ENCODE peak calls at places on chromosomes 16 and 17, in nine cellular contexts. W is effector memory CD4-positive, alpha-beta T cell; J is Peyer's patch; I is right atrium auricular region; Y is sigmoid colon; S is hepatocyte; G is upper lobe of right lung; R is aorta; U is transverse colon. Z is an unnamed sample.

GRCh38 chr16:83561876-83562275 is 245.9 kb upstream of the HSBP1 start:
- DNase-seq in W (no peak), J (no peak), I (no peak), Y (no peak), S (peak), G (no peak), R (no peak), U (no peak), Z (no peak)

GRCh38 chr16:404971-405486 is 3.3 kb downstream of the DECR2 start:
- DNase-seq in W (no peak), J (no peak), I (no peak), Y (no peak), S (no peak), G (no peak), R (no peak), U (no peak), Z (no peak)

GRCh38 chr17:75078097-75079022 is 9.4 kb upstream of the SLC16A5 start:
- DNase-seq in W (no peak), J (no peak), I (no peak), Y (no peak), S (peak), G (peak), R (peak), U (peak), Z (no peak)

GRCh38 chr16:88840589-88841215 is 16.0 kb downstream of the GALNS start:
- DNase-seq in W (no peak), J (no peak), I (no peak), Y (no peak), S (no peak), G (no peak), R (no peak), U (no peak), Z (no peak)

GRCh38 chr17:75350706-75351105 is 54.8 kb downstream of the GRB2 start:
- DNase-seq in W (no peak), J (no peak), I (no peak), Y (no peak), S (no peak), G (no peak), R (no peak), U (no peak), Z (no peak)

GRCh38 chr17:43125967-43126910 is 1.1 kb upstream of the BRCA1 start:
- DNase-seq in W (no peak), J (peak), I (no peak), Y (peak), S (no peak), G (no peak), R (peak), U (peak), Z (no peak)

GRCh38 chr16:3149630-3150345 is 15.0 kb downstream of the ZNF213 start:
- DNase-seq in W (no peak), J (peak), I (peak), Y (peak), S (peak), G (peak), R (peak), U (peak), Z (peak)

GRCh38 chr17:36721560-36722120 is 120.3 kb downstream of the MRM1 start:
- DNase-seq in W (no peak), J (no peak), I (no peak), Y (no peak), S (no peak), G (no peak), R (no peak), U (no peak), Z (no peak)

GRCh38 chr17:16473286-16474011 is 18.5 kb downstream of the LRRC75A start:
- DNase-seq in W (no peak), J (no peak), I (no peak), Y (no peak), S (no peak), G (no peak), R (no peak), U (no peak), Z (no peak)

GRCh38 chr16:2487903-2488531 is 13.1 kb downstream of the TBC1D24 start:
- DNase-seq in W (no peak), J (no peak), I (no peak), Y (no peak), S (no peak), G (no peak), R (no peak), U (no peak), Z (no peak)

DNA sequence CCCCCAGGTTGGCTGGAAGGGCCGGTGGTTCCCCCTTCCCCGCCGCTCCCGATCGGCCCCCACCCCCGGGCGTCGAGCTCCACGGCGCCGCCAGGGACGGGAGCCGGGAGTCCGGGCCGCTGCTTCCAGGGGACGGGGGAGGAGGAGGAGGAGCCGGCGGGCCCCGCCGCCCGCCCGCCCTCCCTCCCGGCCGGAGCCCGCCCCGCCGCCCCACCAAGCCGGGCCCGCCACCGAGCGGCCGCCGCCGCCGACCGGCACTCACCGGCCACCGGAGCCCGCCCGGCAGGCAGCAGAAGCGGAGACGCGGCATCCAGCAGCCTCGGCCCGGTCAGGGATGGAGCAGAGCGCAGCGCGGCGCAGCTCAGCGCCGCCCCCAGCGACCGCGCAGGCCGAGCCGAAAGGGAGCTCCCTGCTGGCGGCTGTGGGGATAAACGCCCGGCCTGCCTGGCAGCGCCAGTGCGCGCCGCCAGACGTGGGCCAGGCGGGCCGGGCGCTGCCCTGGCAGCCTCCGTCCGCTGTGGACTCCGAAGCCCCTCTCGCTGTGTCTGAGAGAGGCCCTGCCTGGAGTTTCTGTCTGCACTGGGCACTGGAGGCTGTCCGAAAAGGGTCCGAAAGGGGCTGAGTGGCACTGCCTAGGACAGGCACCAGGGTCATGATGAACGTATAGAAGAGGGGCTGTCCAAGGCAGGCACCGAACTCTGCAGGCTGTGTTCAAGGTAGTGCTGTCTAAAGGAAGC is at the start of gene MYO18A:
- DNase-seq in W (peak), J (peak), I (no peak), Y (peak), S (peak), G (peak), R (peak), U (peak), Z (peak)
- H3K27ac ChIP-seq in W (no peak), J (peak), I (peak), Y (peak), S (peak), G (peak), R (peak), U (peak), Z (peak)

GRCh38 chr17:81889602-81890001 is 1.8 kb downstream of the ALYREF start:
- DNase-seq in W (no peak), J (no peak), I (no peak), Y (no peak), S (peak), G (no peak), R (no peak), U (no peak), Z (no peak)
- H3K27ac ChIP-seq in W (no peak), J (no peak), I (no peak), Y (no peak), S (no peak), G (no peak), R (no peak), U (no peak), Z (no peak)

GRCh38 chr16:53084736-53085538 is 30.1 kb downstream of the CHD9 start:
- DNase-seq in W (no peak), J (no peak), I (no peak), Y (no peak), S (no peak), G (no peak), R (no peak), U (no peak), Z (no peak)
- H3K27ac ChIP-seq in W (no peak), J (no peak), I (peak), Y (peak), S (peak), G (peak), R (no peak), U (peak), Z (peak)

GRCh38 chr17:57035971-57036481 is 49.0 kb upstream of the AKAP1 start:
- DNase-seq in W (no peak), J (peak), I (no peak), Y (no peak), S (no peak), G (no peak), R (no peak), U (peak), Z (no peak)
- H3K27ac ChIP-seq in W (no peak), J (no peak), I (peak), Y (peak), S (peak), G (peak), R (peak), U (peak), Z (no peak)

GRCh38 chr17:58416937-58417299 is 416 bp downstream of the RNF43 start:
- DNase-seq in W (no peak), J (no peak), I (no peak), Y (no peak), S (no peak), G (no peak), R (no peak), U (no peak), Z (no peak)
- H3K27ac ChIP-seq in W (no peak), J (peak), I (peak), Y (peak), S (peak), G (peak), R (no peak), U (peak), Z (peak)

GRCh38 chr17:19348806-19349205 is 13.7 kb downstream of the B9D1 start:
- DNase-seq in W (no peak), J (peak), I (no peak), Y (peak), S (no peak), G (peak), R (peak), U (no peak), Z (no peak)

GRCh38 chr17:19359151-19359550 is 3.4 kb downstream of the B9D1 start:
- DNase-seq in W (no peak), J (no peak), I (no peak), Y (peak), S (no peak), G (no peak), R (peak), U (no peak), Z (no peak)

GRCh38 chr17:19354748-19355147 is 7.8 kb downstream of the B9D1 start:
- DNase-seq in W (no peak), J (no peak), I (no peak), Y (no peak), S (no peak), G (no peak), R (no peak), U (no peak), Z (no peak)

GRCh38 chr17:19357351-19358140 is 5.0 kb downstream of the B9D1 start:
- DNase-seq in W (no peak), J (no peak), I (no peak), Y (peak), S (no peak), G (no peak), R (peak), U (no peak), Z (peak)

GRCh38 chr17:19354123-19354522 is 8.4 kb downstream of the B9D1 start:
- DNase-seq in W (no peak), J (no peak), I (no peak), Y (no peak), S (no peak), G (no peak), R (no peak), U (no peak), Z (no peak)
- H3K27ac ChIP-seq in W (no peak), J (no peak), I (no peak), Y (no peak), S (no peak), G (no peak), R (no peak), U (no peak), Z (no peak)